ENCODE peak calls at places on chromosomes 13 and 19, in seven cellular contexts. X is WERI-Rb-1, B is tibial nerve, D is pancreas, L is uterus, N is cardiac muscle cell, S is mammary epithelial cell. Y is an unnamed sample. For H3K27me3, the result is how much of the 10 kb centered on the place peaks cover.

GRCh38 chr13:97189943-97190342 is 32.2 kb upstream of the MBNL2 start:
- DNase-seq in X (no peak), B (no peak), D (no peak), L (no peak), N (no peak), S (no peak), Y (no peak)

GRCh38 chr19:56748443-56748842 is 76.9 kb upstream of the ZNF835 start:
- DNase-seq in X (no peak), B (no peak), D (no peak), L (peak), N (no peak), S (no peak), Y (no peak)

GRCh38 chr19:40539070-40539469 is 37.6 kb upstream of the SHKBP1 start:
- DNase-seq in X (no peak), B (no peak), D (no peak), L (no peak), N (no peak), S (peak), Y (no peak)

GRCh38 chr13:29532136-29532535 is 63.4 kb downstream of the SLC7A1 start:
- DNase-seq in X (no peak), B (no peak), D (no peak), L (no peak), N (no peak), S (no peak), Y (no peak)

GRCh38 chr19:1855040-1855827 is 7.0 kb upstream of the REXO1 start:
- DNase-seq in X (peak), B (peak), D (peak), L (peak), N (peak), S (peak), Y (peak)

GRCh38 chr13:30191491-30192100 is 115.8 kb downstream of the KATNAL1 start:
- DNase-seq in X (no peak), B (no peak), D (no peak), L (no peak), N (no peak), S (peak), Y (no peak)

GRCh38 chr13:67078062-67078461 is 152.1 kb downstream of the PCDH9 start:
- DNase-seq in X (no peak), B (no peak), D (no peak), L (no peak), N (no peak), S (no peak), Y (no peak)

GRCh38 chr13:40254394-40254793 is 412.0 kb downstream of the FOXO1 start:
- DNase-seq in X (no peak), B (no peak), D (no peak), L (no peak), N (no peak), S (no peak), Y (no peak)

GRCh38 chr19:996051-996838 is 4.0 kb upstream of the GRIN3B start:
- DNase-seq in X (peak), B (no peak), D (no peak), L (peak), N (no peak), S (peak), Y (peak)

GRCh38 chr13:27481766-27482165 is 31.4 kb upstream of the MTIF3 start:
- DNase-seq in X (peak), B (no peak), D (peak), L (peak), N (peak), S (peak), Y (peak)

GRCh38 chr13:48402325-48402962 is 10.5 kb downstream of the LPAR6 start:
- DNase-seq in X (no peak), B (no peak), D (no peak), L (no peak), N (no peak), S (peak), Y (no peak)

GRCh38 chr13:106151056-106151699 is 384.3 kb downstream of the EFNB2 start:
- DNase-seq in X (no peak), B (no peak), D (no peak), L (no peak), N (no peak), S (peak), Y (no peak)

GRCh38 chr13:29693297-29693945 is 97.9 kb upstream of the SLC7A1 start:
- DNase-seq in X (no peak), B (no peak), D (peak), L (no peak), N (no peak), S (peak), Y (no peak)

GRCh38 chr13:26262156-26262555 is 8.2 kb downstream of the CDK8 start:
- DNase-seq in X (no peak), B (no peak), D (no peak), L (no peak), N (no peak), S (no peak), Y (no peak)

GRCh38 chr13:31110169-31110568 is 51.5 kb downstream of the HSPH1 start:
- DNase-seq in X (no peak), B (no peak), D (no peak), L (no peak), N (no peak), S (no peak), Y (no peak)

GRCh38 chr13:112980441-112980840 is 11.4 kb downstream of the MCF2L start:
- DNase-seq in X (no peak), B (no peak), D (no peak), L (no peak), N (no peak), S (no peak), Y (no peak)

GRCh38 chr19:55613930-55614710 is 8.7 kb downstream of the ZNF865 start:
- DNase-seq in X (no peak), B (no peak), D (no peak), L (no peak), N (no peak), S (no peak), Y (no peak)

GRCh38 chr19:7326105-7326877 is 22.4 kb upstream of the ARHGEF18 start:
- DNase-seq in X (peak), B (no peak), D (no peak), L (no peak), N (no peak), S (peak), Y (peak)

GRCh38 chr13:46134961-46135522 is 30.2 kb upstream of the CPB2 start:
- DNase-seq in X (no peak), B (no peak), D (peak), L (no peak), N (peak), S (peak), Y (no peak)

GRCh38 chr19:4639531-4640246 is 373 bp downstream of the TNFAIP8L1 start:
- DNase-seq in X (no peak), B (no peak), D (peak), L (peak), N (no peak), S (no peak), Y (no peak)

GRCh38 chr13:41919031-41919740 is 41.7 kb downstream of the VWA8 start:
- DNase-seq in X (no peak), B (no peak), D (no peak), L (no peak), N (no peak), S (no peak), Y (no peak)

GRCh38 chr19:37986048-37986750 is 79.2 kb downstream of the SIPA1L3 start:
- DNase-seq in X (no peak), B (no peak), D (no peak), L (no peak), N (no peak), S (no peak), Y (no peak)

GRCh38 chr13:103799028-103799427 is 732.8 kb upstream of the SLC10A2 start:
- DNase-seq in X (no peak), B (no peak), D (no peak), L (no peak), N (no peak), S (no peak), Y (no peak)

GRCh38 chr13:105048685-105049084 is 1486.8 kb downstream of the EFNB2 start:
- DNase-seq in X (peak), B (no peak), D (no peak), L (no peak), N (no peak), S (no peak), Y (no peak)

GRCh38 chr19:27867981-27868380 is 1345.0 kb downstream of the UQCRFS1 start:
- DNase-seq in X (no peak), B (no peak), D (no peak), L (no peak), N (no peak), S (no peak), Y (no peak)

GRCh38 chr13:72527333-72527732 is 200.1 kb downstream of the MZT1 start:
- DNase-seq in X (no peak), B (no peak), D (no peak), L (no peak), N (no peak), S (no peak), Y (no peak)

DNA sequence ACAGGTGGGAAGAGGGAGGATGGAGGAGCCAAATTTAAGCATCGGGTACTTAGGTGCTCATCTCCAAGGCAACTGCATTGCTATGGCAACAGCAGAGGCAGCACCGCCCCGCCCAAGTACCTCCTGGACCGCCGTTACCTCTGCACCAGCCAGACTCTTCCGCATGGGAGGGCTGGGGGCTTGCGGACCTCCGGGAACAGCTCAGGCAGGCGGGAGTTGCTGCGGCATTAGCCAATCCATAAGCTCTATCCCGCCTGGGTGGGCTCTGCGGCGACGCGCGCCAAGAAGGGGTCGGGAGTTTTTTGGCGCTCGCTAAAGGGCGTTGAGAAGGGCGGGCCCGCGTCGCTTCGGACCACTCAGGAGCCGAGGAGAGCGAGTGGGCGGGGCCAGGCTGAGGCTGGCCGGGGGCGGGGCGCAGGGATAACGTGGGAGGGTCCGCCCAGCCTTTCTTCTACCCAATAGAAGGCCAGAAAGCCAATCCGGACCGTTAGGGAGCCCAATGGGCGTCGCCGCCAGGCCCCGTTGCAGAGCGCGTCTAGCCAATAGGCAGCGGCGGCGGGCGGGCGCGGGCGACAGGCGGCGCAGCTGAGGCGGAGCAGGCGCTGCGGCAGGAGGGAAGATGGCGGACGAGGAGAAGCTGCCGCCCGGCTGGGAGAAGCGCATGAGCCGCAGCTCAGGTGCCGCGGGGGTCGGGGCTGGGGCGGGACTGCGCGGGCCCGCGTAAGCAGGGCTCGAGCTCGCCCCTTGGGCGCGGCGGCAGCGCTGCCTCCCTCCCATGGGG is at the start of gene PIN1:
- DNase-seq in X (peak), B (peak), D (peak), L (peak), N (peak), S (peak), Y (peak)
- TF ChIP-seq CTCF in X (peak), B (peak), D (peak), L (peak), N (peak), S (no peak), Y (no peak)

GRCh38 chr19:19542507-19542906 is 4.4 kb downstream of the CILP2 start:
- DNase-seq in X (no peak), B (no peak), D (no peak), L (no peak), N (no peak), S (no peak), Y (no peak)

GRCh38 chr19:19538767-19539166 is 702 bp downstream of the CILP2 start:
- DNase-seq in X (no peak), B (no peak), D (no peak), L (no peak), N (no peak), S (no peak), Y (no peak)

GRCh38 chr19:19539738-19540703 is 2.0 kb downstream of the CILP2 start:
- DNase-seq in X (peak), B (no peak), D (peak), L (peak), N (no peak), S (peak), Y (peak)

GRCh38 chr19:19541572-19541971 is 3.5 kb downstream of the CILP2 start:
- DNase-seq in X (no peak), B (no peak), D (no peak), L (no peak), N (no peak), S (no peak), Y (no peak)

GRCh38 chr19:19540707-19541515 is 2.8 kb downstream of the CILP2 start:
- DNase-seq in X (peak), B (no peak), D (no peak), L (no peak), N (peak), S (peak), Y (peak)
- H3K27me3 ChIP-seq in X (under half), B (half or more), D (under half), L (under half), N (under half), S (under half), Y (under half)

GRCh38 chr19:35055715-35056179 is 14.2 kb downstream of the HPN start:
- DNase-seq in X (peak), B (no peak), D (no peak), L (no peak), N (no peak), S (no peak), Y (no peak)
- TF ChIP-seq CTCF in X (peak), B (no peak), D (no peak), L (no peak), N (no peak), S (peak), Y (peak)

DNA sequence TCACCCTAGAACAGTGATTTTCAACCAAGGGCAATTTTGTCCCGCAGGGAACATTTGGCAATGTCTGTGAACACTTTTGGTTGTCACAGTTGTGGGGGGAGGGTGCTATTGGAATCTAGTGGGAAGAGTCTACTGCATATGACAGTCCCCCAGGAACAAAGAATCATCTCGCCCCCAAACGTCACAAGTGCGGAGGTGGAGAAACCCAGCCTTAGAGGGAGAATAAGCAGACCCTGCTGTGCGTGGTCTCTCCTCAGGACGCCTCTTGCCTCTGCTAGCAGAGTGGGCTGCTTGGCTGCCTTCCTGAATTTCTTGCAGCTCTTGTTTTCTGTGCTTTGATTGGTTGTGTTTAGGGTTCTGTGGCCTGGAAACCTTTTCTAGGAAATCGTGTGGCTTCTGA is 42.4 kb downstream of the NFIX start:
- DNase-seq in X (no peak), B (no peak), D (no peak), L (no peak), N (no peak), S (no peak), Y (no peak)
- H3K27me3 ChIP-seq in X (under half), B (under half), D (under half), L (under half), N (half or more), S (under half), Y (under half)

DNA sequence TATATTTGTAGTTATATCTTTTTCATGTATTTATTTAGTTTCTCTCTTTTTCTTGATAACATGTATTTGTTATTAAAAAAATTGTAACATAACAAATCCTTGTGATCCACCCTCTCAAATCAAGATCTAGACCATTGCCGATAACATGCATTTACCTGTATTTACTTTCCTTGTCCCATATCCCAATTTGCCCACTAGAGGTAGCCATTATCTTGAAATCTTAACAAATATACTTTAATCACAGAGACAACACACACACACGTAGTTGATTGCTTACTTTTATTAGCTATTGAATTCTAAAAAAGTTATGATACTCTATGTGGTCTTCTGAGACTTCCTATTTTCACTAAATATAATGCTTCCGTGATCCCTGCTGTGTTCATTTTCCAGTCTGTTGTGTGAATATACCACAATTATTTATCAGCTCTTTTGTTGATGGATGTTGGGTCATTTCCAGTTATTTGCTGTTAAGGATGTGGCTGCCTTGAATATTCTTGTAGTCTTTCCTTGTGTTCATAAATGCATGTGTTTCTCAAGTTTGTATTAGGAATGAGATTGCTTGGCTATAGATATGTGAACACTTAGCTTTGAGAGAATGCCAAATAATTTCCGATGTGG is 31.3 kb upstream of the ZMYM2 start:
- DNase-seq in X (no peak), B (no peak), D (no peak), L (no peak), N (no peak), S (peak), Y (no peak)
- TF ChIP-seq CTCF in X (peak), B (peak), D (peak), L (peak), N (peak), S (peak), Y (peak)

DNA sequence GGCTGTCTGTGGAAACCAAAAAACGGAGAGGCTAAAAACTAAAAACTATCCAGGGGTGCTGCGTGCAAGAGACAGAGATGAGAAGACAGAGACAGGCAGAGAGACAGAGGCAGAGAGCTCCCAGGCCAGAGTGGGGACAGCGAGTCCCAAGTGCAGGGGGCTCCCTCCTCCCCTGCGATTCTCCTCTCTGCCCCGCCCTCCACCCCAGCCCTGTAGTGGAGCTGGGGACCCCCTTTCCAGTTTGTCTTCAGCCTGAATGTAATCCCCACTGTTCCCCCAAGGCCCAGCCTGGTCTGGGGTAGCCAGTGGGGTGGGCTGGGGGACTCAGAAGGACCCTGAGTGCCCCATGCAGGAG is 2.0 kb downstream of the NFIC start:
- DNase-seq in X (no peak), B (no peak), D (no peak), L (no peak), N (no peak), S (no peak), Y (no peak)
- H3K27me3 ChIP-seq in X (under half), B (under half), D (under half), L (under half), N (half or more), S (under half), Y (under half)

DNA sequence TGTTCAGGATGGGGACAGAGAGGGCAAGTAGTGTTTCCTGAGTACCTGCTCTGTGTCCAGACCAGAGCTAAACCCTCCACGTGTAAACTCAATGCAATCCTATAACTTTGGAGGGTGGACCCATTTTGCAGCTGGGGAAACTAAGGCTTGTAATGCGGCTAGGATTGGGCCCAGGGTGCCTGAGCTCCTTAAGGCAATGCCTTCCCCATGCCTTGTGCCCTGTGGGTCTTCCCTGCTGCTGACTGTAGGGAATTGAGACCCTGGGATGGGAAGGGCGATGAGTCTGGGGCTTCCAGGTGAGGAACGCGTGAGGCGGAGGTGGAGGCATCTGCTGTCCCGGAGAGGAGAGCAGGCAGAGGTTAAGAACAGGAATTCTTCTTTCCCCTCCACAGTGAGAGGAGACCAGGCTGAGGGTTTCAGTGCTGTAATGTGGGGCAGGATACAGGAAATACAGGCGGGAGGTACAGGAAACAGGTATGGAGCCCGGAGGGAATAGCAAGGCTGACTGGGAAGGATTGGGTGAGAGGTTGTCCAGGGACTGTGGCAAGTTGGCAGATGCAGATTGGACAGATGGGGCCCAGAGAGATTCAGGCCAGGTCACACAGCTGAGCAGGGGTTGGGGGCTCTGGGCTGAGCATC is 19.2 kb downstream of the SLC27A1 start:
- DNase-seq in X (no peak), B (no peak), D (no peak), L (no peak), N (no peak), S (no peak), Y (no peak)
- TF ChIP-seq CTCF in X (no peak), B (no peak), D (no peak), L (no peak), N (no peak), S (no peak), Y (no peak)

DNA sequence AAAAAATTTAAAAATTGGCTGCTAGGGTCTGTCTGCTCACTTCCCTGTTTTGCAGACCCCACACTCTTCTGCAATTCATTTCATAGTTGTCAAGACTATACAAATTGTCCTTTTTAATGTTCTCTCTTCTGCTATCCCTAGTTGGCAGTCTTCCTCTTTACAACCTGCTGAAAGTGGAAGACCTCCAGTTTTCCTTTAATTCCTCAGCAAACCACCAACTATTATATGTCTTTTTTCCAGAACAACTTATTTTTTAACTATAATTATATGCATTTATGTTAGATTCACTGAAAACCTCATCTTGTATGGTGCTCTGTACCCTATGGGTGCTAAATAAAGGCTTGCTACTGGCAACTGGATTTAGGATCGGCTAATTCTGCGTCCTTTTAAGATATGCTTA is 1.1 kb upstream of the PHF11 start:
- DNase-seq in X (no peak), B (no peak), D (no peak), L (no peak), N (no peak), S (no peak), Y (no peak)
- H3K27me3 ChIP-seq in X (under half), B (under half), D (under half), L (under half), N (under half), S (under half), Y (under half)

Y was measured in CD8-positive, alpha-beta T cell.